ENCODE peak calls at places on chromosomes 5 and 9, in seven cellular contexts. One of them, this sample, is unnamed. For H3K36me3, the result is how much of the 10 kb centered on the place peaks cover.

GRCh38 chr5:143682221-143682620 is 129.7 kb upstream of the HMHB1 start:
- DNase-seq in cardiac muscle cell: peak
- DNase-seq in lower lobe of right lung: no peak
- DNase-seq in left ventricle myocardium inferior: no peak
- DNase-seq in HCT116: no peak
- DNase-seq in IMR-90: peak
- DNase-seq in breast epithelium: no peak
- DNase-seq in this sample: no peak

GRCh38 chr5:114830114-114830513 is 339.6 kb downstream of the TRIM36 start:
- DNase-seq in cardiac muscle cell: no peak
- DNase-seq in lower lobe of right lung: no peak
- DNase-seq in left ventricle myocardium inferior: no peak
- DNase-seq in HCT116: no peak
- DNase-seq in IMR-90: no peak
- DNase-seq in breast epithelium: no peak
- DNase-seq in this sample: no peak

GRCh38 chr9:124285903-124286291 is 28.1 kb downstream of the NEK6 start:
- DNase-seq in cardiac muscle cell: no peak
- DNase-seq in lower lobe of right lung: peak
- DNase-seq in left ventricle myocardium inferior: peak
- DNase-seq in HCT116: no peak
- DNase-seq in IMR-90: peak
- DNase-seq in breast epithelium: peak
- DNase-seq in this sample: no peak

GRCh38 chr5:5066276-5067186 is 73.6 kb upstream of the ADAMTS16 start:
- DNase-seq in cardiac muscle cell: no peak
- DNase-seq in lower lobe of right lung: no peak
- DNase-seq in left ventricle myocardium inferior: no peak
- DNase-seq in HCT116: no peak
- DNase-seq in IMR-90: no peak
- DNase-seq in breast epithelium: no peak
- DNase-seq in this sample: no peak

GRCh38 chr5:126178521-126178920 is 244.7 kb upstream of the GRAMD2B start:
- DNase-seq in cardiac muscle cell: no peak
- DNase-seq in lower lobe of right lung: no peak
- DNase-seq in left ventricle myocardium inferior: no peak
- DNase-seq in HCT116: no peak
- DNase-seq in IMR-90: peak
- DNase-seq in breast epithelium: no peak
- DNase-seq in this sample: no peak

GRCh38 chr9:4639420-4639819 is 22.7 kb upstream of the PLPP6 start:
- DNase-seq in cardiac muscle cell: no peak
- DNase-seq in lower lobe of right lung: no peak
- DNase-seq in left ventricle myocardium inferior: no peak
- DNase-seq in HCT116: no peak
- DNase-seq in IMR-90: no peak
- DNase-seq in breast epithelium: no peak
- DNase-seq in this sample: no peak

GRCh38 chr5:51646482-51646881 is 263.2 kb downstream of the ISL1 start:
- DNase-seq in cardiac muscle cell: no peak
- DNase-seq in lower lobe of right lung: no peak
- DNase-seq in left ventricle myocardium inferior: no peak
- DNase-seq in HCT116: no peak
- DNase-seq in IMR-90: no peak
- DNase-seq in breast epithelium: no peak
- DNase-seq in this sample: no peak

GRCh38 chr9:98599566-98599965 is 109.2 kb downstream of the GABBR2 start:
- DNase-seq in cardiac muscle cell: no peak
- DNase-seq in lower lobe of right lung: no peak
- DNase-seq in left ventricle myocardium inferior: no peak
- DNase-seq in HCT116: no peak
- DNase-seq in IMR-90: no peak
- DNase-seq in breast epithelium: no peak
- DNase-seq in this sample: no peak

DNA sequence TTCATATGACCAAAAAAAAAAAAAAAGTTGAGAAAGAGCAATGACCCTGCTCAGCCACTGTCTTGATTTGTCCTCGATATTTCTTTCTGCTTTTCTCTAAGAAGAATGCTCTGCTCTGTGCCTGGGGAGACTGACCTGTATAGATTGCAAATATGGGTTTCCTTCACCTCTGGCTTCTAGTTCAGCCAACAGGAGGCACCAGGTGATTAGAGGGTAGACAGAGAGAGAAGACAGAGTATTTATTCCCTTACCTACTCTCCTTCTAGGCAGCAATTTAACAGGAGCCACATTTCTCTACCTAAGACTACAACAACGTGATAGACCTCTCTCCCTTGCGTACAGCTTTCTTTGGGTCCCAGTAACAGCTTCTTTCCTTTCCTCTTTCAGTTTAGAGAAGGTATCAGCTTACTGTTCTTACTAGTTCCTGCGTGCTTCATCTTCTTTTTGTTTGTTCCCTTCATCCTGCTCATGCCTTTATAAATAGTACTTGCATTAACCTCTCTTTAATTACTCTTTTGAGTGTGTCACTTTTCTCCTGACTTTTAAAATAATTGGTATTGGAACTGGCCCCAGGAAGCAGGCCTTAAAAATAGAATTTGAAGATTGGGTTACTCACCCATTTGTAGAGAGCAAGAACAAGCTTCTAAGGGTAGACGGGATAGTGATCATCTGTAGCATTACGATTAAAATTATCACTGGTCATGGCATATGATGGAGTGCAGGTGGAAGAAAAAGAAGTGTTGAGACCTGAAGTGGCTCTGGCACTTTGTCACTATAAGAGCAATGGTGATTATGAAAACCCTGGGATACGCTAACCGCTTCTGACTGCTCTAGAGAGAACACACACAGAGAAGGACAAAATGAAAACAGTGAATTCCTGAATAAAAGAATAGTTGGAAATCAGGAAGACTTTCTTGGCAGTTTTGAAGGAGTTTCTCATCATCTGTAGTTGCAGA is 161.2 kb upstream of the FSTL4 start:
- DNase-seq in cardiac muscle cell: peak
- DNase-seq in lower lobe of right lung: no peak
- DNase-seq in left ventricle myocardium inferior: no peak
- DNase-seq in HCT116: no peak
- DNase-seq in IMR-90: no peak
- DNase-seq in breast epithelium: no peak
- DNase-seq in this sample: peak
- TF ChIP-seq CTCF in cardiac muscle cell: no peak
- TF ChIP-seq CTCF in lower lobe of right lung: no peak
- TF ChIP-seq CTCF in left ventricle myocardium inferior: peak
- TF ChIP-seq CTCF in HCT116: no peak
- TF ChIP-seq CTCF in IMR-90: no peak
- TF ChIP-seq CTCF in breast epithelium: no peak
- TF ChIP-seq CTCF in this sample: no peak

GRCh38 chr5:135033026-135033861 is 784 bp downstream of the PITX1 start:
- DNase-seq in cardiac muscle cell: peak
- DNase-seq in lower lobe of right lung: peak
- DNase-seq in left ventricle myocardium inferior: peak
- DNase-seq in HCT116: no peak
- DNase-seq in IMR-90: peak
- DNase-seq in breast epithelium: no peak
- DNase-seq in this sample: peak

GRCh38 chr5:135033866-135034185 is 202 bp downstream of the PITX1 start:
- DNase-seq in cardiac muscle cell: peak
- DNase-seq in lower lobe of right lung: no peak
- DNase-seq in left ventricle myocardium inferior: no peak
- DNase-seq in HCT116: no peak
- DNase-seq in IMR-90: no peak
- DNase-seq in breast epithelium: no peak
- DNase-seq in this sample: no peak

GRCh38 chr5:135031146-135031812 is 2.7 kb downstream of the PITX1 start:
- DNase-seq in cardiac muscle cell: peak
- DNase-seq in lower lobe of right lung: peak
- DNase-seq in left ventricle myocardium inferior: peak
- DNase-seq in HCT116: no peak
- DNase-seq in IMR-90: peak
- DNase-seq in breast epithelium: no peak
- DNase-seq in this sample: no peak

GRCh38 chr5:135031813-135032612 is 2.0 kb downstream of the PITX1 start:
- DNase-seq in cardiac muscle cell: no peak
- DNase-seq in lower lobe of right lung: peak
- DNase-seq in left ventricle myocardium inferior: peak
- DNase-seq in HCT116: no peak
- DNase-seq in IMR-90: no peak
- DNase-seq in breast epithelium: no peak
- DNase-seq in this sample: no peak

DNA sequence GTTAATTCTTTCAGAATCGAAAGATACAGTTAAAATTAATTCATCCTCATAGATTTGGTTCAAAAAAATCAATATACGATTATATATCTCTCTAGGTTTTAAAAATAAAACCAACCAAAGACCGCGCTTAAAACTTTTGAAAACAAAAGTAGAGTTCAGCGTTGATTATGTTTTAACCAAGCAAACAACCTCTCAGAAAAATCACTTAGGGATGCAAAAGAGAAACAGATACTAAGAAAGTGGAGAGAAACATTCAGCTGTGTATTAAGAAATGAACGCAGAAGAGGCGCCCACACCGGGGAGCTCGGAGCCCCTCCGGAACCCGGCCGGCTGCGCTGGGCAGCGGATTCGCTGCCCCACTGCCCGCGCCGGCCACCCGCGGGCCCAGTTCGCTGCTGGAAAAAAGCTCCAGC is 1.4 kb downstream of the PITX1 start:
- DNase-seq in cardiac muscle cell: no peak
- DNase-seq in lower lobe of right lung: no peak
- DNase-seq in left ventricle myocardium inferior: no peak
- DNase-seq in HCT116: no peak
- DNase-seq in IMR-90: no peak
- DNase-seq in breast epithelium: no peak
- DNase-seq in this sample: no peak
- H3K4me3 ChIP-seq in cardiac muscle cell: no peak
- H3K4me3 ChIP-seq in lower lobe of right lung: peak
- H3K4me3 ChIP-seq in left ventricle myocardium inferior: peak
- H3K4me3 ChIP-seq in HCT116: peak
- H3K4me3 ChIP-seq in IMR-90: peak
- H3K4me3 ChIP-seq in breast epithelium: peak
- H3K4me3 ChIP-seq in this sample: peak

DNA sequence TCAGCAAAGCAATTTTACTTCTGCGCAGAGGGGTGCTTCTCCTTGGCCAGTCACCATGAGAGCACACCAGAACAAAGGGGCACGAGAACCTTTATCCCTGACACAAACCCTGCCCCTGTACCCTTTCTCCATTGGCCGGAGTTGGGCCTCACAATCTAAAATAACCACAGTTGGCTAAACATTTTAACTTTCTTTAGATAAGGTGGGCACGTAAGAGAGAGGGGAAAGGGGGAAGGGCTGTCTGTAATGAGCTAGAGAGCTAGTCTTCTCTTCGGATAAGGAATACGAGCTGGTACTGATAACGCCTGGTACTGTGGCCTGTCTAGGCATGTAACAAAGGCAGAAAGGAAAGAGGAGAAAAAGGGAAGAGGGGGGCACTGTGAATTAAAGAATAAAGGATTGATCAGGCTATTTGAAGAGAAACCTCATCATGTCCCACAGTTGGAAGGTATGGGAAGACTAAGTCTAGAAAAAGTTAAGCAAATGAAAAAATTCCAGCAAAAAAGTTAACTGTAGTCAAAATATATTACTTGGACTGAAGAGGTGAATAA is 1.8 kb upstream of the IARS1 start:
- DNase-seq in cardiac muscle cell: peak
- DNase-seq in lower lobe of right lung: no peak
- DNase-seq in left ventricle myocardium inferior: no peak
- DNase-seq in HCT116: no peak
- DNase-seq in IMR-90: no peak
- DNase-seq in breast epithelium: no peak
- DNase-seq in this sample: no peak
- H3K36me3 ChIP-seq in cardiac muscle cell: under half
- H3K36me3 ChIP-seq in lower lobe of right lung: under half
- H3K36me3 ChIP-seq in left ventricle myocardium inferior: under half
- H3K36me3 ChIP-seq in HCT116: under half
- H3K36me3 ChIP-seq in IMR-90: under half
- H3K36me3 ChIP-seq in breast epithelium: under half
- H3K36me3 ChIP-seq in this sample: under half

DNA sequence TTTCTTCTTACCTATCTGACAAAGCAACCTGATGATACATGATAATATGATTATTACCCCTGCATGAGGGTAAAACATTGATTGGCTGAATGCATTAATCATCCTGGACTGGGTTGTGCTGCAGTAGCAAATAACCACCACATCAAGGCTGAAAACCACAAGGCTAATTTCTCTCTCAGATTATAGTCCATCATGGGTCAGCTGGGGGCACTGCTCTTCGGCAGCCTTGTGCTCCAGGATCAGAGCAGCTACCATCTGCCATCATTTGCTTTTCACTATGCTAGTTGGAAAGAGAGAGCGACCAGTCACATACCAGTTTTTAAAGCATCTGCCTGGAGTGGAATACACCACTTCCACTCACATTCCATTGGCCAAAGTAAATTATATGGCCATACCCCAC is 383.5 kb downstream of the RASEF start:
- DNase-seq in cardiac muscle cell: no peak
- DNase-seq in lower lobe of right lung: no peak
- DNase-seq in left ventricle myocardium inferior: no peak
- DNase-seq in HCT116: no peak
- DNase-seq in IMR-90: no peak
- DNase-seq in breast epithelium: no peak
- DNase-seq in this sample: no peak
- TF ChIP-seq CTCF in cardiac muscle cell: no peak
- TF ChIP-seq CTCF in lower lobe of right lung: no peak
- TF ChIP-seq CTCF in left ventricle myocardium inferior: no peak
- TF ChIP-seq CTCF in HCT116: no peak
- TF ChIP-seq CTCF in IMR-90: no peak
- TF ChIP-seq CTCF in breast epithelium: no peak
- TF ChIP-seq CTCF in this sample: no peak

DNA sequence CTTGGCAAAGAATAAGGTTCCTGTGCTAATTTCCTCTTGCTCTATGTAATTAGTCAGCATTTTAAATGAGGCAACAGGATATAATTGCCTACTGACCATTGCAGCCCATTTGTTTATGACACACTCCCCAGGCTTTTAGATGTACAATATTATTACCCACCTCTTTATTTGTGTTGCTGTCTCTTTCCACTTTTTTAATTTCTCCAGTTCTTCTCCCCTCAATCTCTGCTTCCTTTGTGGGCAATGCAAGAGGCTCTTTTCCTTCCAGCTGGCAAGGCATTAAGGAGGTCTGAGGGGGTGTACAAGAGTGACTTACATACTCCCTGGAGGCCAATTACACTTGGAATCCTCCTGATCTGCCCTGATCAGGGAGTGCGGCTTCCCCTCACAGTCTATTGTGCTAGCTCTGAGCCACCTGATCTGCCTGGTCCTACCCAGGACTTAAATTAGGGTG is 418.8 kb downstream of the NR2F1-AS1 start:
- DNase-seq in cardiac muscle cell: no peak
- DNase-seq in lower lobe of right lung: no peak
- DNase-seq in left ventricle myocardium inferior: no peak
- DNase-seq in HCT116: peak
- DNase-seq in IMR-90: no peak
- DNase-seq in breast epithelium: no peak
- DNase-seq in this sample: peak
- H3K4me3 ChIP-seq in cardiac muscle cell: no peak
- H3K4me3 ChIP-seq in lower lobe of right lung: no peak
- H3K4me3 ChIP-seq in left ventricle myocardium inferior: no peak
- H3K4me3 ChIP-seq in HCT116: peak
- H3K4me3 ChIP-seq in IMR-90: no peak
- H3K4me3 ChIP-seq in breast epithelium: no peak
- H3K4me3 ChIP-seq in this sample: no peak

DNA sequence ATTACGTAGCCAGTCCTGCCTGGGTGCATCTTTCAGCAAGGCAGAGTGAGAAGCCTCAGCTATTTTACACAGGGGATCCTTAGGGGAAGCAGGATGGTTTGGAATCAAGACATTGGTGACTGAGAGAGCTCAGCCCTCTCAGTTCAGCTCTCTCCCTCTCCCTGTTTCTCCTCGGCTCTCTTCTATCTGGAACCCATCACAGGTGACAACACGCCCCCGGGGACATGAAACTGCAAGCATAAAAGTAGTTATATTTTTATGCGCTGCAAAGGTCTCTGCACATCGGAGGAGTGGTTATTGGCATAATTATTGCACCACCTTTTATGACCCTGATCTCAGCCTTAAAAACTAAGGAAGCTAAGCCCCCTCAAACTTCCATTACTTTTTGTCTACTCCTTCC is 14.2 kb downstream of the TMOD1 start:
- DNase-seq in cardiac muscle cell: no peak
- DNase-seq in lower lobe of right lung: no peak
- DNase-seq in left ventricle myocardium inferior: no peak
- DNase-seq in HCT116: no peak
- DNase-seq in IMR-90: no peak
- DNase-seq in breast epithelium: no peak
- DNase-seq in this sample: no peak
- H3K36me3 ChIP-seq in cardiac muscle cell: under half
- H3K36me3 ChIP-seq in lower lobe of right lung: under half
- H3K36me3 ChIP-seq in left ventricle myocardium inferior: under half
- H3K36me3 ChIP-seq in HCT116: under half
- H3K36me3 ChIP-seq in IMR-90: under half
- H3K36me3 ChIP-seq in breast epithelium: under half
- H3K36me3 ChIP-seq in this sample: under half